ENCODE peak calls at places on chromosomes 2 and 18, in four cellular contexts. I is MM.1S, X is IMR-90, Z is psoas muscle. H is an unnamed sample.
A peak's percentile ranks its signal among the peaks of the same experiment; 100 is the strongest.

GRCh38 chr2:68368657-68369339 is 3.7 kb downstream of the PLEK start:
- DNase-seq in I (no peak), Z (no peak), X (peak; percentile 81), H (no peak)

GRCh38 chr18:55663891-55664290 is 75.9 kb upstream of the TCF4 start:
- DNase-seq in X (no peak), I (no peak), Z (no peak), H (no peak)

GRCh38 chr2:32864337-32864736 is 82.4 kb upstream of the LTBP1 start:
- DNase-seq in I (no peak), Z (no peak), X (peak; percentile 72), H (no peak)

GRCh38 chr2:241802806-241803318 is 6.1 kb upstream of the NEU4 start:
- DNase-seq in X (no peak), I (no peak), Z (peak; percentile 10), H (no peak)

GRCh38 chr2:172701250-172701649 is 34.4 kb upstream of the RAPGEF4 start:
- DNase-seq in X (peak; percentile 92), I (no peak), Z (no peak), H (no peak)

GRCh38 chr18:14948163-14948540 is 200.2 kb downstream of the ANKRD30B start:
- DNase-seq in X (no peak), I (no peak), Z (no peak), H (no peak)

GRCh38 chr2:19649785-19650380 is 251.9 kb downstream of the TTC32 start:
- DNase-seq in X (peak; percentile 100), Z (no peak), I (no peak), H (no peak)

GRCh38 chr2:173126819-173127218 is 51.2 kb downstream of the MAP3K20 start:
- DNase-seq in I (peak; percentile 21), X (peak; percentile 62), Z (no peak), H (peak; percentile 26)

GRCh38 chr2:95342556-95343320 is 45.6 kb downstream of the KCNIP3 start:
- DNase-seq in X (no peak), I (no peak), Z (no peak), H (no peak)

GRCh38 chr18:68979737-68980136 is 181.9 kb downstream of the CCDC102B start:
- DNase-seq in X (no peak), Z (no peak), I (no peak), H (no peak)

GRCh38 chr2:234463626-234464290 is 33.1 kb downstream of the ARL4C start:
- DNase-seq in I (no peak), Z (no peak), X (peak; percentile 76), H (no peak)

GRCh38 chr18:77107218-77107815 is 25.3 kb downstream of the MBP start:
- DNase-seq in X (no peak), I (no peak), Z (no peak), H (no peak)

GRCh38 chr2:101696272-101697123 is 1.0 kb upstream of the MAP4K4 start:
- DNase-seq in X (no peak), Z (peak; percentile 26), I (no peak), H (no peak)

GRCh38 chr2:241049739-241050623 is 51.6 kb downstream of the SNED1 start:
- DNase-seq in Z (no peak), X (no peak), I (no peak), H (no peak)

GRCh38 chr18:62880034-62880433 is 164.7 kb downstream of the PHLPP1 start:
- DNase-seq in I (no peak), Z (no peak), X (no peak), H (no peak)

GRCh38 chr18:27142891-27143290 is 42.2 kb downstream of the CHST9 start:
- DNase-seq in X (no peak), I (no peak), Z (no peak), H (no peak)

GRCh38 chr2:165876269-165876668 is 77.3 kb downstream of the TTC21B start:
- DNase-seq in X (no peak), I (no peak), Z (no peak), H (no peak)

GRCh38 chr18:48949051-48949605 is 1.6 kb downstream of the SMAD7 start:
- DNase-seq in I (peak; percentile 72), X (no peak), Z (no peak), H (peak; percentile 60)

GRCh38 chr2:25161055-25161781 is 7.2 kb downstream of the POMC start:
- DNase-seq in Z (peak; percentile 73), X (peak; percentile 4), I (peak; percentile 27), H (no peak)

GRCh38 chr2:225998653-225999052 is 599.1 kb downstream of the NYAP2 start:
- DNase-seq in I (no peak), X (peak; percentile 42), Z (no peak), H (no peak)

GRCh38 chr2:181972431-181973190 is 13.0 kb upstream of the PPP1R1C start:
- DNase-seq in X (peak; percentile 20), Z (no peak), I (no peak), H (no peak)

GRCh38 chr18:77059294-77059916 is 73.2 kb downstream of the MBP start:
- DNase-seq in X (peak; percentile 76), I (peak; percentile 56), Z (no peak), H (peak; percentile 83)

GRCh38 chr2:79876430-79876829 is 363.6 kb downstream of the CTNNA2 start:
- DNase-seq in X (peak; percentile 2), Z (no peak), I (peak; percentile 33), H (peak; percentile 3)

GRCh38 chr2:72330673-72331072 is 183.0 kb upstream of the CYP26B1 start:
- DNase-seq in I (no peak), X (peak; percentile 3), Z (no peak), H (no peak)

GRCh38 chr2:29528891-29529520 is 392.4 kb downstream of the ALK start:
- DNase-seq in I (no peak), X (peak; percentile 79), Z (peak; percentile 38), H (no peak)

GRCh38 chr2:5409925-5410360 is 282.2 kb upstream of the SOX11 start:
- DNase-seq in Z (no peak), X (no peak), I (no peak), H (no peak)

GRCh38 chr18:37922162-37922561 is 356.6 kb upstream of the CELF4 start:
- DNase-seq in I (no peak), Z (no peak), X (no peak), H (no peak)

GRCh38 chr2:109415460-109416004 is 198.2 kb downstream of the SEPTIN10 start:
- DNase-seq in X (no peak), I (no peak), Z (no peak), H (no peak)

GRCh38 chr2:150480971-150481830 is 6.3 kb downstream of the RND3 start:
- DNase-seq in I (no peak), Z (no peak), X (peak; percentile 39), H (no peak)

GRCh38 chr2:143525006-143525405 is 395.8 kb downstream of the ARHGAP15 start:
- DNase-seq in Z (no peak), I (no peak), X (peak; percentile 34), H (no peak)

GRCh38 chr2:206096876-206097275 is 10.9 kb upstream of the INO80D start:
- DNase-seq in I (no peak), X (no peak), Z (no peak), H (no peak)

GRCh38 chr2:216918088-216918680 is 58.3 kb upstream of the TNP1 start:
- DNase-seq in Z (peak; percentile 49), I (no peak), X (peak; percentile 90), H (no peak)

GRCh38 chr2:128549646-128550260 is 231.1 kb upstream of the HS6ST1 start:
- DNase-seq in Z (no peak), X (no peak), I (no peak), H (no peak)

GRCh38 chr2:66545227-66545626 is 110.3 kb downstream of the MEIS1 start:
- DNase-seq in X (no peak), I (no peak), Z (no peak), H (no peak)

GRCh38 chr2:99337931-99338580 is 867 bp downstream of the EIF5B start:
- DNase-seq in Z (no peak), X (peak; percentile 12), I (peak; percentile 40), H (peak; percentile 59)

GRCh38 chr18:58847383-58848071 is 17.1 kb upstream of the ZNF532 start:
- DNase-seq in I (no peak), Z (peak; percentile 30), X (no peak), H (no peak)

GRCh38 chr2:197090713-197091367 is 164.3 kb upstream of the PGAP1 start:
- DNase-seq in I (no peak), Z (no peak), X (no peak), H (no peak)

GRCh38 chr2:171630812-171631626 is 56.2 kb upstream of the DYNC1I2 start:
- DNase-seq in Z (no peak), X (no peak), I (no peak), H (no peak)

GRCh38 chr2:158094487-158095092 is 7.1 kb upstream of the UPP2 start:
- DNase-seq in Z (no peak), I (no peak), X (no peak), H (no peak)

GRCh38 chr2:75787532-75788132 is 76.9 kb upstream of the GCFC2 start:
- DNase-seq in Z (no peak), X (peak; percentile 29), I (peak; percentile 58), H (peak; percentile 73)
- TF ChIP-seq CTCF in Z (peak; percentile 58), X (peak; percentile 56), I (peak; percentile 57), H (peak; percentile 38)

DNA sequence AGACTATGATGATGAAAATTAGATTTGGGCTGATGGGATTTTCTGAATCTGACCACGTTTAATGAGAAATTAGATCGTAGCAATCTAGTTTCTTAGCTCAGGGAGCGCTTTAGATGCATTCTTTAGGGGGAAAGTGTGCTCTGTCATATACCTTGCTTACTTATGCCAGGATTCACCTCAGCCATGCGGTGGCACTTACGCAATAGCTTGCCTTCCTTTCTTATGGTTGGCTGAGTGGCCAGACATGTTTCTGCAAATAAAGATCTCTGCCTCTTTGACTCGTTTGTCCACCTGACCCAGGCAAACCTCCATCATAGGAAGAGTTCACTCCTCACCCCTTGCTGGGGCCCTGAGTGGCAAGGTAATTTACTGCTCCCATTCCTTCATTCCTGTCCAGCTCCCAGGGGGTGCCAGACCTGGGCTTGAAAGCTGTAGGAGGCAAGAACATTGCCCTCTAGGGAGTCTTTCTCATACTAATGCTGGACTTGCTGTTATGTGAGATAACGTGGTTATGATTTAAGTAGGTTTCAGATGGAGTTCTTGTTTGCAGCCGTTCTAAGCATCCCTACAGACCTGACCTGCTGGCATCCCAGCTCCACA is 57.1 kb downstream of the FBLN7 start:
- DNase-seq in Z (no peak), X (no peak), I (no peak), H (no peak)
- H3K4me3 ChIP-seq in Z (no peak overlapping the region), X (no peak overlapping the region), I (no peak overlapping the region), H (no peak overlapping the region)

GRCh38 chr18:60090170-60090569 is 190.4 kb downstream of the PMAIP1 start:
- DNase-seq in X (no peak), Z (no peak), I (no peak), H (peak; percentile 11)
- TF ChIP-seq CTCF in X (no peak), Z (no peak), I (no peak), H (peak; percentile 9)

GRCh38 chr2:55111570-55112228 is 61.4 kb upstream of the RTN4 start:
- DNase-seq in I (no peak), X (peak; percentile 96), Z (peak; percentile 74), H (no peak)

GRCh38 chr2:55114597-55114996 is 64.3 kb upstream of the RTN4 start:
- DNase-seq in I (no peak), X (no peak), Z (no peak), H (no peak)

GRCh38 chr2:55111230-55111569 is 60.9 kb upstream of the RTN4 start:
- DNase-seq in Z (no peak), I (no peak), X (no peak), H (no peak)

GRCh38 chr2:55113976-55114564 is 63.8 kb upstream of the RTN4 start:
- DNase-seq in Z (no peak), I (no peak), X (no peak), H (no peak)

GRCh38 chr2:55112229-55113016 is 62.2 kb upstream of the RTN4 start:
- DNase-seq in Z (peak; percentile 86), X (peak; percentile 78), I (no peak), H (no peak)
- H3K4me3 ChIP-seq in Z (peak overlapping the region; percentile 35), X (no peak overlapping the region), I (no peak overlapping the region), H (no peak overlapping the region)

H was measured in GM12865.